ENCODE peak calls at places on chromosomes 7 and 10, in nine cellular contexts. B is esophagus muscularis mucosa, F is K562, M is breast epithelium, G is GM12878, W is GM23338, L is spleen, J is H1, X is endothelial cell of umbilical vein. P is an unnamed sample.

GRCh38 chr7:148830897-148831692 is 53.0 kb downstream of the EZH2 start:
- DNase-seq in X (no peak), W (no peak), G (no peak), B (no peak), L (no peak), J (no peak), F (no peak), M (no peak), P (no peak)

GRCh38 chr7:44291066-44291732 is 34.2 kb downstream of the CAMK2B start:
- DNase-seq in G (no peak), F (no peak), J (no peak), L (peak), W (no peak), M (no peak), B (peak), X (peak), P (peak)

GRCh38 chr7:112873831-112874553 is 83.8 kb upstream of the TMEM168 start:
- DNase-seq in W (no peak), F (no peak), G (peak), B (no peak), L (no peak), M (no peak), X (no peak), J (no peak), P (no peak)

GRCh38 chr10:113497203-113497602 is 55.6 kb upstream of the HABP2 start:
- DNase-seq in F (no peak), G (no peak), M (no peak), X (no peak), B (no peak), J (no peak), L (no peak), W (no peak), P (no peak)

GRCh38 chr7:41107330-41107937 is 595.5 kb downstream of the INHBA start:
- DNase-seq in B (no peak), G (no peak), M (peak), W (no peak), J (no peak), X (peak), F (no peak), L (no peak), P (no peak)

GRCh38 chr10:117217196-117217761 is 20.0 kb downstream of the KCNK18 start:
- DNase-seq in W (peak), F (no peak), M (no peak), J (no peak), G (no peak), X (no peak), B (no peak), L (peak), P (no peak)

GRCh38 chr10:5861269-5862031 is 28.2 kb downstream of the ANKRD16 start:
- DNase-seq in F (no peak), J (no peak), W (no peak), L (no peak), X (peak), B (no peak), M (no peak), G (no peak), P (no peak)

GRCh38 chr10:98256692-98257091 is 11.3 kb downstream of the LOXL4 start:
- DNase-seq in X (no peak), W (no peak), B (no peak), L (peak), J (no peak), G (no peak), M (no peak), F (no peak), P (no peak)

GRCh38 chr10:84176351-84176750 is 2.8 kb downstream of the GPR15LG start:
- DNase-seq in B (no peak), L (no peak), W (no peak), J (no peak), M (no peak), F (no peak), G (no peak), X (no peak), P (peak)

GRCh38 chr7:37971491-37971890 is 51.1 kb downstream of the EPDR1 start:
- DNase-seq in J (no peak), X (no peak), L (no peak), B (no peak), F (no peak), G (no peak), M (no peak), W (no peak), P (no peak)

GRCh38 chr7:50528266-50529092 is 36.7 kb downstream of the DDC start:
- DNase-seq in J (no peak), W (no peak), X (no peak), F (no peak), G (no peak), M (no peak), B (no peak), L (no peak), P (no peak)

GRCh38 chr7:93176961-93177580 is 28.9 kb upstream of the SAMD9L start:
- DNase-seq in J (no peak), G (no peak), X (no peak), M (no peak), W (no peak), F (no peak), B (no peak), L (no peak), P (no peak)

GRCh38 chr7:93175219-93175618 is 27.0 kb upstream of the SAMD9L start:
- DNase-seq in F (no peak), J (no peak), W (no peak), M (no peak), X (no peak), B (no peak), L (no peak), G (no peak), P (no peak)

GRCh38 chr7:93172683-93173082 is 24.5 kb upstream of the SAMD9L start:
- DNase-seq in L (no peak), G (no peak), J (no peak), W (no peak), M (no peak), X (no peak), F (no peak), B (no peak), P (no peak)

GRCh38 chr7:93179173-93179572 is 31.0 kb upstream of the SAMD9L start:
- DNase-seq in F (no peak), B (no peak), M (no peak), W (no peak), L (no peak), X (no peak), J (no peak), G (no peak), P (no peak)

DNA sequence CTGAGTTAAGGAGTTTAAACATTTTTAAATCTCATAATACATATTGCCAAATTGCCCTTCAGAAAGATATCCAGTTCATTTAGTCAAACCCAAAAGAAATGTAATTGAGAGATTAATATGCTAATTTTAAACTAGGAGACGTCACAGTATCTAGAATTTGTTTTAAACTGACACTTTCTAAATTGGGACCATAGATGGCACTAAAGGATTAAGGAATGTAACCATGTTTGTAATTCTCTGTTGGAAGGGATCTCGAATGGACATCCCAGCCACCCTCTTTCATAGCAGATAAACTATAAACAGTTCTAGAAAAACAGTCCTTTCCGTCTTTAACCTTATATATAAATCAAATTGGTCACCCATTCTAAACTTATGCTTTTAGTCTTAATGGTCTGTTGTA is 30.0 kb upstream of the SAMD9L start:
- DNase-seq in X (peak), M (no peak), W (peak), L (no peak), J (no peak), B (no peak), F (no peak), G (no peak), P (no peak)
- TF ChIP-seq CTCF in X (no peak), M (peak), W (no peak), L (no peak), J (no peak), B (no peak), F (peak), G (peak), P (no peak)

GRCh38 chr10:34102237-34102673 is 712.8 kb downstream of the PARD3 start:
- DNase-seq in G (no peak), L (no peak), B (peak), J (no peak), W (no peak), M (peak), X (peak), F (no peak), P (peak)
- TF ChIP-seq POLR2AphosphoS5 in G (no peak), L (no peak), B (peak), J (no peak), W (no peak), M (peak), X (no peak), F (no peak), P (no peak)

GRCh38 chr7:107661081-107661864 is 645 bp downstream of the SLC26A4 start:
- DNase-seq in M (peak), J (no peak), G (no peak), B (no peak), F (no peak), W (peak), L (peak), X (peak), P (peak)

GRCh38 chr7:107660381-107661080 is at the start of gene SLC26A4:
- DNase-seq in X (no peak), L (peak), M (no peak), F (no peak), B (no peak), J (no peak), G (no peak), W (peak), P (no peak)

GRCh38 chr7:107659666-107660065 is 962 bp upstream of the SLC26A4 start:
- DNase-seq in J (no peak), X (no peak), B (no peak), F (no peak), M (no peak), W (no peak), L (no peak), G (no peak), P (no peak)

GRCh38 chr7:107663196-107663595 is 2.6 kb downstream of the SLC26A4 start:
- DNase-seq in X (no peak), G (no peak), J (no peak), W (peak), B (no peak), M (no peak), F (no peak), L (no peak), P (no peak)

GRCh38 chr7:107661865-107662379 is 1.3 kb downstream of the SLC26A4 start:
- DNase-seq in F (no peak), B (no peak), X (no peak), L (no peak), M (no peak), J (no peak), G (no peak), W (peak), P (no peak)
- TF ChIP-seq CTCF in F (no peak), B (no peak), X (no peak), L (peak), M (no peak), J (no peak), G (no peak), W (no peak), P (no peak)

GRCh38 chr10:71271626-71272025 is 47.4 kb upstream of the SLC29A3 start:
- DNase-seq in X (peak), W (no peak), F (no peak), M (no peak), L (no peak), G (no peak), B (no peak), J (no peak), P (no peak)
- TF ChIP-seq POLR2AphosphoS5 in X (no peak), W (no peak), F (no peak), M (no peak), L (no peak), G (no peak), B (no peak), J (no peak), P (no peak)

GRCh38 chr10:132322621-132323048 is 9.4 kb upstream of the LRRC27 start:
- DNase-seq in F (no peak), L (no peak), M (no peak), J (no peak), W (peak), B (no peak), G (no peak), X (no peak), P (no peak)
- TF ChIP-seq CTCF in F (no peak), L (no peak), M (no peak), J (no peak), W (no peak), B (no peak), G (no peak), X (no peak), P (no peak)

P was measured in suprapubic skin.